ENCODE peak calls at places on chromosomes 12 and 14, in four cellular contexts. B, J, W and D are unnamed samples. For H3K9me1, the result is how much of the 10 kb centered on the place peaks cover.

GRCh38 chr12:3124917-3125316 is 47.7 kb downstream of the TSPAN9 start:
- DNase-seq in B (no peak), J (no peak), W (no peak), D (no peak)

GRCh38 chr12:16008442-16008841 is 97.3 kb downstream of the DERA start:
- DNase-seq in B (no peak), J (peak), W (peak), D (no peak)

GRCh38 chr12:109387425-109388166 is 39.9 kb downstream of the MYO1H start:
- DNase-seq in B (peak), J (peak), W (peak), D (no peak)

GRCh38 chr14:83463500-83464098 is 1929.9 kb upstream of the SEL1L start:
- DNase-seq in B (peak), J (peak), W (peak), D (peak)

GRCh38 chr12:93741741-93742085 is 64.5 kb downstream of the CRADD start:
- DNase-seq in B (no peak), J (no peak), W (peak), D (no peak)

GRCh38 chr12:28189774-28190320 is 409 bp upstream of the CCDC91 start:
- DNase-seq in B (no peak), J (no peak), W (no peak), D (no peak)

GRCh38 chr12:11174022-11174421 is 3.0 kb downstream of the SMIM10L1 start:
- DNase-seq in B (peak), J (peak), W (no peak), D (no peak)

GRCh38 chr14:92392726-92393125 is 69.8 kb downstream of the SLC24A4 start:
- DNase-seq in B (no peak), J (no peak), W (peak), D (no peak)

GRCh38 chr12:104712477-104712876 is 245.6 kb downstream of the SLC41A2 start:
- DNase-seq in B (no peak), J (peak), W (no peak), D (no peak)

DNA sequence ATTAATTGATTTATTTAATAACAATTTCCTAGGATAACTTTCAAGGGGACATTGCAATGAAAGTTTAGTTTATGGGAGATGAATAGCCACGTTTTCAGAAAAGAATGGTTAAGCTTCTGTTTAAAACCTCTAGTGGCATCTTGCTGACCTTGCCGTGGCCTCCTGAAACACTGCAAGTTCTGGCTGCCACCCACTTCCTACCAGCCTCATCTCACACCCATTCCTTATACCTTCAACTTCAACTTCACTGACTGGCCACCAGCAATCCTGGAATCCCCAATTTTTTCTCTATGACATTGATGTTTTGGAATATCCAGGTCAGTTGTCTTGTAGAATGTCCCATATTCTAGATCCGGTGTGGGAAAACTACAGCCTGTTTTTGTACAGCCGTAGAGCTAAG is 5.2 kb upstream of the HELB start:
- DNase-seq in B (no peak), J (no peak), W (no peak), D (no peak)
- H3K9me1 ChIP-seq in B (under half), J (under half), W (under half), D (under half)

GRCh38 chr14:55329999-55330710 is 58.9 kb downstream of the FBXO34 start:
- DNase-seq in B (no peak), J (peak), W (no peak), D (no peak)

GRCh38 chr14:55327179-55327578 is 56.0 kb downstream of the FBXO34 start:
- DNase-seq in B (no peak), J (no peak), W (no peak), D (no peak)

GRCh38 chr14:55323910-55324309 is 52.7 kb downstream of the FBXO34 start:
- DNase-seq in B (no peak), J (no peak), W (no peak), D (no peak)

GRCh38 chr14:55324812-55325211 is 53.6 kb downstream of the FBXO34 start:
- DNase-seq in B (no peak), J (no peak), W (no peak), D (no peak)

GRCh38 chr14:55328317-55328716 is 57.1 kb downstream of the FBXO34 start:
- DNase-seq in B (no peak), J (peak), W (no peak), D (no peak)
- H3K9me1 ChIP-seq in B (under half), J (under half), W (under half), D (under half)

GRCh38 chr12:19959353-19959752 is 409.0 kb upstream of the PDE3A start:
- DNase-seq in B (peak), J (peak), W (no peak), D (no peak)
- H3K9me1 ChIP-seq in B (under half), J (under half), W (under half), D (under half)

GRCh38 chr12:91778091-91778819 is 367.4 kb downstream of the BTG1 start:
- DNase-seq in B (peak), J (peak), W (no peak), D (no peak)
- H3K9me1 ChIP-seq in B (under half), J (under half), W (under half), D (under half)

GRCh38 chr12:12240671-12241345 is 26.0 kb downstream of the LRP6 start:
- DNase-seq in B (peak), J (peak), W (no peak), D (no peak)
- H3K9me1 ChIP-seq in B (under half), J (under half), W (under half), D (under half)